ENCODE peak calls at places on chromosome 4, in seven cellular contexts. L is heart right ventricle, J is suprapubic skin, R is neuronal stem cell, A is mucosa of descending colon, V is upper lobe of left lung, B is sigmoid colon. T is an unnamed sample. For H3K9me3, the result is how much of the 10 kb centered on the place peaks cover.

GRCh38 chr4:102335616-102336015 is 9.7 kb downstream of the SLC39A8 start:
- DNase-seq in B (no peak), V (no peak), R (no peak), J (no peak), A (no peak), L (no peak), T (no peak)

GRCh38 chr4:136557396-136557795 is 974.9 kb downstream of the PCDH18 start:
- DNase-seq in A (no peak), R (no peak), L (no peak), J (no peak), B (no peak), V (no peak), T (no peak)

GRCh38 chr4:111136438-111136837 is 513.6 kb upstream of the PITX2 start:
- DNase-seq in V (no peak), A (no peak), R (no peak), J (no peak), B (no peak), L (no peak), T (no peak)

GRCh38 chr4:69749771-69750170 is 10.6 kb downstream of the SULT1B1 start:
- DNase-seq in V (no peak), L (no peak), A (no peak), R (no peak), B (no peak), J (no peak), T (no peak)

GRCh38 chr4:72319596-72319995 is 249.4 kb downstream of the ADAMTS3 start:
- DNase-seq in V (no peak), J (no peak), B (no peak), R (no peak), A (no peak), L (no peak), T (no peak)

GRCh38 chr4:182062936-182063335 is 180.3 kb upstream of the TENM3 start:
- DNase-seq in L (no peak), J (no peak), V (no peak), A (no peak), B (no peak), R (no peak), T (no peak)

GRCh38 chr4:83782591-83782990 is 246.7 kb downstream of the GPAT3 start:
- DNase-seq in J (no peak), B (no peak), R (no peak), L (no peak), V (no peak), A (no peak), T (no peak)

GRCh38 chr4:176001171-176002006 is 64.3 kb upstream of the WDR17 start:
- DNase-seq in L (peak), R (peak), J (no peak), B (peak), A (no peak), V (peak), T (no peak)

GRCh38 chr4:138010639-138011038 is 231.5 kb downstream of the SLC7A11 start:
- DNase-seq in R (no peak), V (no peak), A (no peak), J (no peak), L (no peak), B (no peak), T (no peak)

GRCh38 chr4:3287972-3288570 is 4.8 kb upstream of the RGS12 start:
- DNase-seq in L (no peak), R (no peak), V (peak), J (peak), B (peak), A (peak), T (no peak)

GRCh38 chr4:128782875-128783614 is 26.5 kb upstream of the JADE1 start:
- DNase-seq in B (no peak), R (no peak), L (no peak), J (no peak), A (no peak), V (no peak), T (no peak)

GRCh38 chr4:184090571-184090970 is 127.1 kb downstream of the ENPP6 start:
- DNase-seq in A (no peak), R (no peak), J (no peak), L (no peak), B (no peak), V (no peak), T (no peak)

GRCh38 chr4:180058731-180059215 is 2184.4 kb upstream of the TENM3 start:
- DNase-seq in L (peak), A (peak), R (peak), B (no peak), J (no peak), V (peak), T (no peak)

GRCh38 chr4:118290951-118291350 is 61.9 kb downstream of the PRSS12 start:
- DNase-seq in B (no peak), A (no peak), L (no peak), R (no peak), J (no peak), V (no peak), T (no peak)

GRCh38 chr4:52200339-52200725 is 149.2 kb downstream of the SPATA18 start:
- DNase-seq in B (no peak), L (no peak), R (no peak), J (no peak), V (no peak), A (no peak), T (no peak)

GRCh38 chr4:88618782-88619485 is 26.7 kb downstream of the HERC3 start:
- DNase-seq in A (no peak), B (no peak), R (no peak), L (no peak), J (no peak), V (no peak), T (no peak)

GRCh38 chr4:152780267-152780811 is 585 bp downstream of the ARFIP1 start:
- DNase-seq in R (no peak), J (no peak), V (no peak), L (peak), B (no peak), A (no peak), T (no peak)

GRCh38 chr4:111269439-111269838 is 646.6 kb upstream of the PITX2 start:
- DNase-seq in A (no peak), L (no peak), B (no peak), J (no peak), V (no peak), R (no peak), T (no peak)

GRCh38 chr4:109962401-109962800 is 49.7 kb downstream of the EGF start:
- DNase-seq in A (no peak), V (no peak), J (no peak), R (no peak), B (no peak), L (no peak), T (no peak)

GRCh38 chr4:1505511-1506451 is 99.5 kb upstream of the NKX1-1 start:
- DNase-seq in R (no peak), B (no peak), J (no peak), V (peak), A (no peak), L (no peak), T (peak)

GRCh38 chr4:110164251-110164650 is 34.2 kb downstream of the ELOVL6 start:
- DNase-seq in J (no peak), R (no peak), B (no peak), V (no peak), L (no peak), A (no peak), T (no peak)

GRCh38 chr4:7539659-7540058 is 104.9 kb upstream of the PSAPL1 start:
- DNase-seq in R (no peak), A (peak), J (no peak), L (no peak), B (no peak), V (peak), T (peak)

GRCh38 chr4:54840992-54841768 is 183.4 kb downstream of the KIT start:
- DNase-seq in V (no peak), R (no peak), A (no peak), L (peak), B (no peak), J (no peak), T (no peak)

GRCh38 chr4:183988874-183989273 is 83.8 kb downstream of the STOX2 start:
- DNase-seq in J (no peak), L (no peak), R (no peak), A (no peak), B (no peak), V (peak), T (no peak)

GRCh38 chr4:116878280-116878679 is 207.1 kb downstream of the TRAM1L1 start:
- DNase-seq in R (no peak), A (no peak), J (no peak), V (no peak), B (no peak), L (no peak), T (no peak)

GRCh38 chr4:3792813-3793212 is 26.6 kb downstream of the ADRA2C start:
- DNase-seq in J (no peak), B (no peak), A (peak), R (no peak), L (no peak), V (no peak), T (no peak)

GRCh38 chr4:629636-629915 is 4.2 kb downstream of the PDE6B start:
- DNase-seq in B (no peak), L (no peak), R (no peak), J (no peak), V (peak), A (no peak), T (no peak)

GRCh38 chr4:53987761-53988171 is 76.6 kb downstream of the CHIC2 start:
- DNase-seq in B (no peak), J (no peak), R (no peak), L (no peak), A (no peak), V (no peak), T (no peak)

GRCh38 chr4:71711044-71711984 is 72.6 kb downstream of the GC start:
- DNase-seq in V (no peak), R (no peak), J (no peak), L (no peak), A (no peak), B (no peak), T (no peak)

GRCh38 chr4:17111959-17112659 is 213.7 kb upstream of the LDB2 start:
- DNase-seq in B (no peak), A (no peak), L (peak), R (peak), V (no peak), J (no peak), T (no peak)

GRCh38 chr4:153661215-153661822 is 22.8 kb upstream of the TLR2 start:
- DNase-seq in J (no peak), R (no peak), B (no peak), V (no peak), L (no peak), A (no peak), T (no peak)

GRCh38 chr4:87541521-87541920 is 12.3 kb upstream of the SPARCL1 start:
- DNase-seq in R (no peak), J (no peak), A (no peak), B (no peak), V (no peak), L (no peak), T (no peak)

GRCh38 chr4:10117424-10118354 is 1.1 kb upstream of the WDR1 start:
- DNase-seq in V (no peak), J (no peak), B (peak), A (no peak), R (no peak), L (no peak), T (peak)

GRCh38 chr4:40842725-40843401 is 93.1 kb downstream of the NSUN7 start:
- DNase-seq in J (no peak), L (no peak), V (no peak), A (no peak), R (no peak), B (peak), T (no peak)

GRCh38 chr4:181418491-181418890 is 824.7 kb upstream of the TENM3 start:
- DNase-seq in R (no peak), V (no peak), A (no peak), L (no peak), B (no peak), J (no peak), T (no peak)

GRCh38 chr4:172708184-172708583 is 460.4 kb upstream of the GALNT7 start:
- DNase-seq in A (no peak), J (no peak), B (no peak), L (no peak), V (no peak), R (no peak), T (no peak)

GRCh38 chr4:172709376-172709775 is 459.2 kb upstream of the GALNT7 start:
- DNase-seq in R (peak), A (no peak), J (no peak), L (no peak), V (no peak), B (no peak), T (no peak)

GRCh38 chr4:172705565-172705964 is 463.0 kb upstream of the GALNT7 start:
- DNase-seq in J (no peak), A (no peak), L (no peak), V (no peak), R (no peak), B (no peak), T (no peak)

GRCh38 chr4:172706000-172706399 is 462.6 kb upstream of the GALNT7 start:
- DNase-seq in L (no peak), J (no peak), A (no peak), R (no peak), V (no peak), B (no peak), T (no peak)

GRCh38 chr4:172707622-172708021 is 461.0 kb upstream of the GALNT7 start:
- DNase-seq in B (no peak), J (no peak), R (no peak), L (no peak), V (no peak), A (no peak), T (no peak)
- H3K9me3 ChIP-seq in B (under half), J (under half), R (under half), L (under half), V (under half), A (under half), T (under half)

GRCh38 chr4:170423137-170423536 is 333.4 kb upstream of the AADAT start:
- DNase-seq in J (no peak), B (no peak), A (no peak), R (no peak), L (no peak), V (no peak), T (no peak)
- H3K9me3 ChIP-seq in J (under half), B (under half), A (under half), R (under half), L (under half), V (under half), T (under half)

GRCh38 chr4:123327846-123328447 is 68.6 kb upstream of the SPRY1 start:
- DNase-seq in B (no peak), V (no peak), A (no peak), R (no peak), L (no peak), J (no peak), T (no peak)
- H3K9me3 ChIP-seq in B (under half), V (under half), A (under half), R (under half), L (half or more), J (under half), T (under half)

DNA sequence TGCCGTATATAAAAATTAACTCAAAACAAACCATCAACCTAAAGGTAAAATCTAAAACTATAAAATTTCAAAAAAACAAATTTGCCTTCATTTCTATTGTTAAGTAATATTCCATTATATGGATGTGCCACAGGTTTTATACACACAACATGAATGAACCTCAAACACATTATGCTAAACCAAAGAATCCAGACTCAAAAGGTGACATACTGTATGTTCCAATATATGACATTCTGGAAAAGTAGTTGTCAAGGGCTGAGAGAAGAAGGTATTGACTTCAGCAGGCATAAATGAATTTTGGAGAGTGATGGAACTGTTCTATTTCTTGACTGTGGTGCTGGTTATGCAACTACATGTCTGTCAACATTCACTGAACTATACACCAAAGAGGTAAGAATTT is 56.6 kb downstream of the CNOT6L start:
- DNase-seq in L (no peak), R (no peak), J (no peak), A (no peak), V (no peak), B (no peak), T (no peak)
- H3K9me3 ChIP-seq in L (under half), R (under half), J (under half), A (under half), V (under half), B (under half), T (under half)